ENCODE peak calls at places on chromosome 16, in seven cellular contexts. H is GM12878, U is H1, C is SK-N-SH, J is HCT116, F is HepG2, N is K562. R is an unnamed sample.

GRCh38 chr16:30063893-30064745 is 1.4 kb upstream of the ALDOA start:
- DNase-seq in H (peak), U (peak), C (peak), J (no peak), F (peak), N (peak), R (no peak)

GRCh38 chr16:84436196-84436595 is 67.9 kb downstream of the ATP2C2 start:
- DNase-seq in H (no peak), U (no peak), C (no peak), J (no peak), F (no peak), N (no peak), R (no peak)

GRCh38 chr16:19760336-19761060 is 42.4 kb downstream of the IQCK start:
- DNase-seq in H (no peak), U (no peak), C (no peak), J (no peak), F (no peak), N (no peak), R (no peak)

GRCh38 chr16:53695070-53695469 is 8.6 kb downstream of the RPGRIP1L start:
- DNase-seq in H (no peak), U (no peak), C (no peak), J (no peak), F (no peak), N (no peak), R (no peak)

GRCh38 chr16:7270823-7271222 is 61.8 kb upstream of the RBFOX1 start:
- DNase-seq in H (no peak), U (no peak), C (no peak), J (no peak), F (no peak), N (no peak), R (no peak)

GRCh38 chr16:53257001-53257400 is 177.3 kb upstream of the RBL2 start:
- DNase-seq in H (no peak), U (no peak), C (no peak), J (no peak), F (no peak), N (no peak), R (no peak)

GRCh38 chr16:87490091-87490798 is 2.6 kb downstream of the ZCCHC14 start:
- DNase-seq in H (no peak), U (no peak), C (no peak), J (no peak), F (no peak), N (no peak), R (no peak)

GRCh38 chr16:87995644-87996043 is 44.4 kb downstream of the BANP start:
- DNase-seq in H (no peak), U (no peak), C (no peak), J (no peak), F (no peak), N (no peak), R (no peak)

GRCh38 chr16:17510532-17510931 is 39.8 kb upstream of the XYLT1 start:
- DNase-seq in H (no peak), U (no peak), C (no peak), J (no peak), F (no peak), N (no peak), R (no peak)

GRCh38 chr16:9055661-9056060 is 35.8 kb upstream of the HAPSTR1 start:
- DNase-seq in H (no peak), U (no peak), C (no peak), J (no peak), F (peak), N (no peak), R (no peak)

GRCh38 chr16:17386229-17386628 is 84.5 kb downstream of the XYLT1 start:
- DNase-seq in H (no peak), U (no peak), C (no peak), J (no peak), F (no peak), N (no peak), R (no peak)

GRCh38 chr16:1457489-1458245 is 13.3 kb upstream of the CCDC154 start:
- DNase-seq in H (no peak), U (peak), C (no peak), J (no peak), F (no peak), N (no peak), R (no peak)

GRCh38 chr16:64309398-64310110 is 812.3 kb downstream of the CDH11 start:
- DNase-seq in H (no peak), U (no peak), C (no peak), J (no peak), F (no peak), N (no peak), R (no peak)

GRCh38 chr16:910181-910580 is 60.6 kb downstream of the LMF1 start:
- DNase-seq in H (no peak), U (no peak), C (no peak), J (no peak), F (no peak), N (no peak), R (no peak)

GRCh38 chr16:65909310-65910050 is 457.0 kb upstream of the CDH5 start:
- DNase-seq in H (no peak), U (no peak), C (no peak), J (no peak), F (peak), N (no peak), R (peak)

GRCh38 chr16:1723450-1724147 is 17.6 kb downstream of the MAPK8IP3 start:
- DNase-seq in H (no peak), U (peak), C (peak), J (no peak), F (peak), N (peak), R (peak)

GRCh38 chr16:3949287-3949686 is 68.8 kb upstream of the CREBBP start:
- DNase-seq in H (no peak), U (no peak), C (no peak), J (no peak), F (no peak), N (no peak), R (no peak)

GRCh38 chr16:52450906-52451305 is 96.0 kb downstream of the TOX3 start:
- DNase-seq in H (no peak), U (no peak), C (no peak), J (no peak), F (no peak), N (no peak), R (no peak)

GRCh38 chr16:28192811-28193529 is 18.8 kb downstream of the XPO6 start:
- DNase-seq in H (no peak), U (no peak), C (no peak), J (no peak), F (no peak), N (no peak), R (no peak)

GRCh38 chr16:22933173-22933572 is 119.2 kb downstream of the HS3ST2 start:
- DNase-seq in H (no peak), U (no peak), C (no peak), J (no peak), F (no peak), N (no peak), R (no peak)

GRCh38 chr16:54526916-54527315 is 240.3 kb upstream of the IRX3 start:
- DNase-seq in H (no peak), U (no peak), C (no peak), J (no peak), F (no peak), N (no peak), R (no peak)

GRCh38 chr16:14004031-14004718 is 66.9 kb upstream of the MRTFB start:
- DNase-seq in H (no peak), U (no peak), C (no peak), J (no peak), F (no peak), N (no peak), R (no peak)

GRCh38 chr16:68539704-68540370 is 746 bp downstream of the ZFP90 start:
- DNase-seq in H (no peak), U (peak), C (no peak), J (no peak), F (no peak), N (no peak), R (peak)

GRCh38 chr16:80573700-80574120 is 32.9 kb downstream of the DYNLRB2 start:
- DNase-seq in H (no peak), U (no peak), C (no peak), J (no peak), F (no peak), N (no peak), R (no peak)

GRCh38 chr16:88785106-88785924 is at the start of gene PIEZO1:
- DNase-seq in H (no peak), U (no peak), C (peak), J (no peak), F (no peak), N (peak), R (no peak)

GRCh38 chr16:12327971-12328726 is 351.6 kb downstream of the SNX29 start:
- DNase-seq in H (no peak), U (no peak), C (no peak), J (no peak), F (no peak), N (no peak), R (no peak)

GRCh38 chr16:12321363-12321762 is 344.8 kb downstream of the SNX29 start:
- DNase-seq in H (no peak), U (no peak), C (no peak), J (no peak), F (peak), N (no peak), R (no peak)

GRCh38 chr16:12320298-12320706 is 343.8 kb downstream of the SNX29 start:
- DNase-seq in H (no peak), U (no peak), C (no peak), J (no peak), F (no peak), N (no peak), R (no peak)

GRCh38 chr16:12323007-12323699 is 346.6 kb downstream of the SNX29 start:
- DNase-seq in H (peak), U (no peak), C (no peak), J (no peak), F (no peak), N (no peak), R (no peak)

GRCh38 chr16:12324152-12324551 is 347.6 kb downstream of the SNX29 start:
- DNase-seq in H (no peak), U (no peak), C (no peak), J (no peak), F (no peak), N (no peak), R (no peak)
- TF ChIP-seq JUND in H (no peak), U (no peak), C (no peak), J (no peak), F (no peak), N (no peak), R (no peak)

GRCh38 chr16:67441289-67441753 is 10.4 kb downstream of the HSD11B2 start:
- DNase-seq in H (no peak), U (no peak), C (no peak), J (no peak), F (no peak), N (no peak), R (no peak)
- TF ChIP-seq JUND in H (no peak), U (no peak), C (no peak), J (no peak), F (no peak), N (no peak), R (no peak)

DNA sequence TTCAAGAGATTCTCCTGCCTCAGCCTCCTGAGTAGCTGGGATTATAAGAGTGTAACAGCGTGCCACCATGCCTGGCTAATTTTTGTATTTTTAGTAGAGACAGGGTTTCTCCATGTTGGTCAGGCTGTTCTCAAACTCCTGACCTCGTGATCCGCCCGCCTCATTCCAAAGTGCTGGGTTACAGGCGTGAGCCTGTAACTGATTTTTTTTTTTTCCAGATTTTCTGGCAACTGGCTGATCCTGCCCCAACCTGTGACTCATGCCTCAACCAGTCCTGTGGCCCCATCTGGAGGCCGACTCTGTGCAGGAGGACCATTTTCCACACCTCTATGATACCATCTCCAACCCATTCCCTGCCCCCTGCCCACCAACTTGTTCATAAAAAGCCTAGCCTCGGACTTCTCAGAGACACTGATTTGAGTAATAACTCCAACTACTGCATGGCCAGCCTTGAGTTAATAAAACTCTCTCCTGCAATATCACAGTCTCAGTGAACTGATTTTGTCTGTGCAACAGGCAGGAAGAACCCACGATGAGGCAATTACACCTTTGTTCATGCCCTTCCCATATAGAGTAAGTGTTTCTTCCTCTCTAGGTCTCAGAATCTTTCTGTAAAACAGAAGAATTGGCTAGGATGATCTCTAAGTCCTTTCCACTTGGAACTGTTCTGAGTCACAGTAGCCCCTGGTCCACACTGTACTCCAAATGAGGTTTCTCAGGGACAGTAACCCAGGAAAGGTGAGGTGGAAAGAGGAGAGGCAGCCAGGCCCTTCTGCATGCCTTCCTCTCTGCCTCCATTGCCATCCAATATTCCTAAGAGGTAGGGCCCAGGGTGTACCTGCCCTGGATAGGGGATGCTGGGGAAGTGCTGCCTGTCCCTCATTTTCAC is 8.8 kb upstream of the CNOT1 start:
- DNase-seq in H (no peak), U (no peak), C (no peak), J (peak), F (peak), N (peak), R (peak)
- TF ChIP-seq JUND in H (no peak), U (no peak), C (no peak), J (no peak), F (no peak), N (peak), R (no peak)

DNA sequence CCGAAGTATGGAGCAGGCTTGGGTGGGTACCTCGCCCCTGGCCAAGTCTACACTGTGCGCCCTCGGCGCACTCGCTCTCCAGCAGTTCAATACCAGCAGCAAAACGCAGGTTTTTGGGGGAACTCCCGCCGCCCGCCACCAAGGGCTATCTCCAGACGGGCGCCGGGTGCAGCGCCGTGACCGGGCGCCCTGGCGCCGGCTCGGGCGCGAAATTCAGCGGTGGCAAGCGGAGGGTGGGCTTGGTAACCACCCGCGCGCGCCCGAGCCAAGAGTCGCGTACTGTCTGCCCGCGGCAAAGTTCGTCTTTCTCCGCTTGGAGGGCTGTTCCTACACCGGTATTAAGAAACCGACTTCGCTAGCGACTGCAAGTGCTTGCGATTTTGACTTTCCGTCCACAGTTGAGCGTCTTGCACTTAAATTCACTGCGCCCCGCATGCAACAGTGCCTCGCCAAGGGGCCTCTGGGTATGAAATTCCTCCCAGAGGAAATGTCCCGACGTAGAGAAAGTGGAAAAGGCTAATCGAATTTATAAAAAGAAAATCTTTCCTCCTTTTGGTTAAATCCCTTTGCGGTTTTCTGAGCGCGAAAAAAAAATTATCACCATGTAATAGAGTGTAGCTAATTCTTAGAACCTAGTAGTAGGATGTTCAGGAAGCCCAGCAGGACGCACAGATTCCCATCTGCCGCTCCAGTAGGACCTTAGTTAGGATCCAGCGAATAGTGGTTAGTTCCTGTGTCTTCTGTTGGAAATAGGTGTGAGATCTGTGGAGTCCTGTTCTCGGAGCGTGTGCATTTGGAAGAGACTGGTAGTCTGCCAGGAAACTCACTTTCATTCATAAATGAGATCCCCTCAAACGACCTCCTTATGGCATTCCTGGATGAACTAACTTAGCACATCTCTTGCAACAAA is 5.1 kb upstream of the SALL1 start:
- DNase-seq in H (no peak), U (peak), C (peak), J (no peak), F (no peak), N (no peak), R (no peak)
- TF ChIP-seq JUND in H (no peak), U (no peak), C (no peak), J (no peak), F (no peak), N (no peak), R (no peak)

GRCh38 chr16:50316848-50317630 is 50.7 kb downstream of the ADCY7 start:
- DNase-seq in H (no peak), U (no peak), C (no peak), J (no peak), F (no peak), N (no peak), R (no peak)
- TF ChIP-seq JUND in H (no peak), U (no peak), C (no peak), J (no peak), F (no peak), N (no peak), R (no peak)

GRCh38 chr16:81636298-81636960 is 142.7 kb upstream of the PLCG2 start:
- DNase-seq in H (no peak), U (no peak), C (no peak), J (no peak), F (no peak), N (peak), R (no peak)
- TF ChIP-seq JUND in H (no peak), U (no peak), C (no peak), J (no peak), F (no peak), N (peak), R (no peak)

GRCh38 chr16:70706948-70707465 is 21.2 kb upstream of the MTSS2 start:
- DNase-seq in H (no peak), U (no peak), C (no peak), J (no peak), F (no peak), N (no peak), R (peak)
- TF ChIP-seq JUND in H (no peak), U (no peak), C (peak), J (no peak), F (no peak), N (no peak), R (no peak)

R was measured in T47D.